ENCODE peak calls at places on chromosomes 1 and 21, in four cellular contexts. S is ELR; T is HEK293T; Z is activated T-cell treated with anti-CD3 and anti-CD28 coated beads, Interleukin-2, amount 50 U/mL, for 4 hours. P is an unnamed sample.

GRCh38 chr1:68049941-68050878 is at the start of gene DIRAS3:
- DNase-seq in Z (no peak), T (no peak), S (peak; percentile 39), P (peak; percentile 18)

GRCh38 chr1:15848143-15848928 is 829 bp downstream of the SPEN start:
- DNase-seq in S (peak; percentile 57), Z (peak; percentile 21), T (no peak), P (no peak)

GRCh38 chr1:155219592-155220031 is 11.1 kb downstream of the MTX1 start:
- DNase-seq in S (peak; percentile 56), Z (no peak), T (peak; percentile 39), P (no peak)

GRCh38 chr1:228445867-228446584 is 29.4 kb upstream of the TRIM17 start:
- DNase-seq in T (no peak), Z (no peak), S (peak; percentile 35), P (no peak)

GRCh38 chr1:53807916-53808315 is 30.2 kb downstream of the NDC1 start:
- DNase-seq in S (peak; percentile 26), T (no peak), Z (no peak), P (peak; percentile 62)

GRCh38 chr1:39648496-39648895 is 9.1 kb upstream of the HEYL start:
- DNase-seq in T (no peak), S (no peak), Z (no peak), P (no peak)

GRCh38 chr1:228304766-228305395 is 97.0 kb downstream of the OBSCN start:
- DNase-seq in S (no peak), T (no peak), Z (no peak), P (no peak)

GRCh38 chr1:80441664-80442063 is 1359.1 kb upstream of the ADGRL2 start:
- DNase-seq in Z (no peak), T (peak; percentile 13), S (peak; percentile 1), P (no peak)

GRCh38 chr21:19547951-19548635 is 1144.5 kb upstream of the TMPRSS15 start:
- DNase-seq in Z (no peak), S (no peak), T (no peak), P (no peak)

GRCh38 chr1:111988377-111988742 is 1.1 kb downstream of the KCND3 start:
- DNase-seq in Z (no peak), T (no peak), S (no peak), P (no peak)

GRCh38 chr1:193457676-193458075 is 271.3 kb upstream of the B3GALT2 start:
- DNase-seq in S (peak; percentile 6), Z (no peak), T (no peak), P (no peak)

GRCh38 chr21:38277501-38278111 is 20.8 kb downstream of the KCNJ15 start:
- DNase-seq in T (no peak), S (peak; percentile 99), Z (no peak), P (peak; percentile 96)

GRCh38 chr1:43708006-43708412 is 673 bp downstream of the ST3GAL3 start:
- DNase-seq in T (no peak), S (no peak), Z (no peak), P (no peak)

GRCh38 chr1:100510441-100510840 is 27.5 kb upstream of the GPR88 start:
- DNase-seq in Z (no peak), T (no peak), S (no peak), P (no peak)

GRCh38 chr1:28193701-28194161 is 17.2 kb upstream of the PTAFR start:
- DNase-seq in T (no peak), Z (no peak), S (no peak), P (no peak)

GRCh38 chr1:1946540-1946939 is 27.5 kb upstream of the TMEM52 start:
- DNase-seq in T (no peak), Z (no peak), S (no peak), P (no peak)